ENCODE peak calls at places on chromosome 2, in five cellular contexts. S is cardiac septum, Q is A172, J is cerebellar cortex, T is pancreas. L is an unnamed sample.

GRCh38 chr2:55519908-55520885 is 679 bp downstream of the CFAP36 start:
- DNase-seq in Q (peak), S (no peak), T (no peak), J (peak), L (no peak)

GRCh38 chr2:41791523-41791922 is 256.3 kb upstream of the PKDCC start:
- DNase-seq in Q (peak), J (no peak), S (no peak), T (no peak), L (no peak)

GRCh38 chr2:73110622-73111299 is 2.0 kb downstream of the RAB11FIP5 start:
- DNase-seq in J (no peak), Q (no peak), S (peak), T (no peak), L (no peak)

GRCh38 chr2:201928363-201928762 is 105.3 kb upstream of the FZD7 start:
- DNase-seq in Q (no peak), S (no peak), J (no peak), T (no peak), L (no peak)

GRCh38 chr2:55364189-55365055 is 55.2 kb downstream of the CCDC88A start:
- DNase-seq in S (no peak), J (peak), T (peak), Q (peak), L (no peak)

GRCh38 chr2:129957891-129958290 is 21.6 kb upstream of the RAB6C start:
- DNase-seq in Q (no peak), S (no peak), T (no peak), J (no peak), L (no peak)

GRCh38 chr2:37282746-37283145 is 41.9 kb downstream of the PRKD3 start:
- DNase-seq in J (no peak), S (no peak), T (no peak), Q (no peak), L (no peak)

GRCh38 chr2:96665083-96665569 is 22.6 kb downstream of the FER1L5 start:
- DNase-seq in T (peak), J (no peak), S (no peak), Q (peak), L (no peak)

GRCh38 chr2:175600024-175600831 is 401.8 kb downstream of the LNPK start:
- DNase-seq in S (no peak), J (no peak), T (peak), Q (peak), L (no peak)

GRCh38 chr2:137705296-137705695 is 259.0 kb upstream of the HNMT start:
- DNase-seq in T (no peak), J (no peak), Q (no peak), S (no peak), L (no peak)

GRCh38 chr2:208373460-208374089 is 33.0 kb upstream of the PTH2R start:
- DNase-seq in J (peak), S (no peak), Q (peak), T (no peak), L (no peak)

L was measured in effector memory CD4-positive, alpha-beta T cell.